ENCODE peak calls at places on chromosomes 11 and 22, in five cellular contexts. K is OCI-LY7, V is psoas muscle, O is vagina, F is fibroblast of lung. X is an unnamed sample.

GRCh38 chr11:62719302-62719978 is 7.8 kb downstream of the HNRNPUL2 start:
- DNase-seq in K (no peak), V (no peak), O (no peak), F (peak; percentile 32), X (no peak)

GRCh38 chr22:45731798-45732495 is 60.3 kb downstream of the ATXN10 start:
- DNase-seq in K (peak; percentile 26), V (peak; percentile 16), O (no peak), F (peak; percentile 52), X (peak; percentile 59)

GRCh38 chr11:93775289-93775688 is 8.8 kb upstream of the MED17 start:
- DNase-seq in K (peak; percentile 41), V (no peak), O (no peak), F (no peak), X (no peak)

GRCh38 chr22:47157093-47157420 is 394.6 kb downstream of the TBC1D22A start:
- DNase-seq in K (no peak), V (peak; percentile 3), O (no peak), F (no peak), X (no peak)

GRCh38 chr11:110479445-110480101 is 49.8 kb downstream of the FDX1 start:
- DNase-seq in K (peak; percentile 13), V (no peak), O (no peak), F (peak; percentile 48), X (peak; percentile 89)

GRCh38 chr11:7612661-7613393 is 60.5 kb downstream of the CYB5R2 start:
- DNase-seq in K (no peak), V (no peak), O (no peak), F (no peak), X (peak; percentile 43)

GRCh38 chr11:103091441-103091809 is 535 bp downstream of the DCUN1D5 start:
- DNase-seq in K (peak; percentile 72), V (peak; percentile 20), O (no peak), F (peak; percentile 27), X (peak; percentile 22)

GRCh38 chr11:114447892-114448291 is 8.6 kb downstream of the REXO2 start:
- DNase-seq in K (no peak), V (no peak), O (no peak), F (peak; percentile 89), X (peak; percentile 94)

GRCh38 chr11:131759140-131759539 is 388.7 kb downstream of the NTM start:
- DNase-seq in K (no peak), V (no peak), O (no peak), F (no peak), X (no peak)

DNA sequence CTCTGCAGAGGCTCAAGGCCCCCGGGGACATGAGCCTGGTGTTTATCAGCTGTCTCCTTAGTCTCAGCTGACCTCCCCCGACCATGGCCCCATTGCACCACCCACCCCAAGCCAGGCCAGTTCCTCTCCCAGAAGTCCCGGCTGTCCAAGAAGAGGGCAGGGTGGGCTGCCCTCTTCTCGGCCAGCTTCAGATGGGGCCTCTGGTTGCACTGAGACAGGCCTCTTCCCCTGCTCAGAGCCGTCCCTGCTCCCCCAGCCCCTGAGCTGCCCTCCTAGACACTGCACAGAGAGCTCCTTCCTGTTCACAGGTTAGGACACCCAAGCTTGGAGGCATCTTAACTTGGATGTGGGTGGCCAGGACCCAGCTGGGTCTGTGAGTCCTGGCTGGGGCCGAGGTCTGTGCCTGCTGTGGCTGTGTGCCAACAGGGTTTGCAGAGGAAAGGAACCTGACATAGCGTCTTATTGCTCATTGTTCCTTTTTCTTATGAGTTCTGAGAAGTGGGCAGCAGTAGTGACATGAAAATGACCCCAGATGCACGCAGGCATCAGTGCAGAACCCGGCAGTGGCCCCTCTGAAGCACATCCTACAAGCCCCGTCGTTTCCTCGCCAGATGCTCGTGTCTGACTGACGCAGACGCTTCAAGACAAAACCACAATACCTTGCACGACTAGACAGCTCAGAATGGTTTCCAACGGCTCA is 5.5 kb downstream of the TRABD start:
- DNase-seq in K (peak; percentile 94), V (peak; percentile 41), O (no peak), F (no peak), X (no peak)
- H3K4me3 ChIP-seq in K (peak overlapping the region; percentile 68), V (peak overlapping the region; percentile 50), O (peak overlapping the region; percentile 53), F (peak overlapping the region; percentile 17), X (peak overlapping the region; percentile 63)

DNA sequence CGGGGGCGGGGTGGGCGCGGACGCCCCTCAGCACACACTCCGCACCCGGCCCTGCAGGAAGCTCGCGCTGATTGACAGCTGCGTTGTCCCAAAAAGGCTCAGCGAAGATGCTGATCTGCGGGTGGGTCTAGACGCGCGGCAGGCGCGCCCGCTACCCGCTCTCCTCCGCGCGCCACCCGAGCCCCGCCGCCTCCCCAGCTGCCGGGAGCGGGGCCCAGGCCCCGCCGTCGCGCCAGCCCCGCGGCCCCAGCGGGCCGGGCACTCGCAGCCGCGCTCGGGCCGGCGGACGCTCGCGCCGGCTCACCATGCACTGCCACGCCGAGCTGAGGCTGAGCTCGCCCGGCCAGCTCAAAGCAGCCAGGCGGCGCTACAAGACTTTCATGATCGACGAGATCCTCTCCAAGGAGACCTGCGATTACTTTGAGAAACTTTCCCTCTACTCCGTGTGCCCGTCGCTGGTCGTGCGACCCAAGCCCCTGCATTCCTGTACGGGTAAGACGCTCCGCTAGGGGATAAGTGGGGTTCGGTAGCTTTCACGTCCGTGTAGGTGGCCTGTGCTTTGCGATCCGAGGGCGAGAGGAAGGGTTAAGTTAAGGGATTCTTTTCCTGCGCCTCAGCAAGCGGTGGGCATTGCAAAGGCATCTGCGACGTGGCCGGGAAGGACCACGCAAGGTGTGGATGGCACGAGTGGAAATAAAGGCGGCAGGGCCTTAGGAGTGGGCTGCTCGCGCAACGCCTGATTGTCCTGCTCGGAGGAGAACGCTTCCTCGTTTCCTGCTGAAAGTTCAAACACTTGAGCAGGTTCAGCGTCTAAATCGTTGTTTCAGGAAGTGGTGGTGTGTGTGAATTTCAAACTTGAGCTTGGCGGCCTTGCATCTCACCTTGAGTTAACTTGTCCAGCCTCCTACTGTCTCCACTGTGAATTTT is at the start of gene BARX2:
- DNase-seq in K (no peak), V (no peak), O (no peak), F (peak; percentile 71), X (peak; percentile 56)
- TF ChIP-seq CTCF in K (no peak), V (peak; percentile 14), O (no peak), F (peak; percentile 70), X (peak; percentile 65)

DNA sequence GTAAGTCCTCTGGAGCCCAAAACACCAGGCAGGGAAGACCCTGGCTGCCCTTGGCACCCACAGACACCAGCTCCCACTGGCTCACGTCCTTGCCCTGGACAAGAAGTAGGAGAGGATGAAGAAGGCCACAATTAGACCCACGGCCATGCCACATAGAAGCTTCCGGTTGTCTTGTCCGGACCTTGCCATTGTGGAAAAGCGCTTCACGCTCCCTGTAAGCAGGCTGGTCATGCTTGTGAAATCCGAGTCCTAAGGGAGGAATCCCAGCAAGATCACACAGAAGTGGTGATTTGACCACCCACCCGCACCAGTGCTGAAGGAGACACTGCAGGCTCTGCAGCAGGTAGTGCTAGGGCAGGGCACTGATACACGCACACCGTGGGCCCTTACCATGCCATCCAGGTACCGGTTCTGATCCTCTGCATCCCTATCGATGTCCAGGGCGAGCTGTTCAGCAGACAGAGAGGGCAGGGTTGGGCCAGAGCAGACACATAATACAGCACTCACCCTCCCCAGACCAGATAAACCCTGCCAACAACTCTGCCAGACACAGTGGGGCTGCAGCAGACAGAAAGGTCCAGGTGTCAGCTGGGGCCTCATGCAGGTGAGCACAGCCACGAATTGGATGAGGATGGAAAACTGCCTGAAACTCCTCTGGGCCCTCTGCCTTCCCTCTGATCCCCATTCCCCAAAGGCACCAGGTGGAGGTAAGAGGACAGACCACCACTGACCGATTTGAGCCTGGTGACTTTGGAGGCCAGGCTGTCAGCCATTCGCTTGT is 1.8 kb downstream of the BET1L start:
- DNase-seq in K (no peak), V (no peak), O (no peak), F (no peak), X (no peak)
- H3K4me3 ChIP-seq in K (no peak overlapping the region), V (peak overlapping the region; percentile 97), O (peak overlapping the region; percentile 81), F (peak overlapping the region; percentile 67), X (peak overlapping the region; percentile 80)

GRCh38 chr11:108498046-108498815 is at the start of gene POGLUT3:
- DNase-seq in K (no peak), V (peak; percentile 61), O (no peak), F (peak; percentile 58), X (peak; percentile 28)
- TF ChIP-seq CTCF in K (no peak), V (no peak), O (no peak), F (no peak), X (no peak)

GRCh38 chr11:69651834-69652620 is 11.1 kb downstream of the CCND1 start:
- DNase-seq in K (no peak), V (peak; percentile 2), O (no peak), F (no peak), X (no peak)

GRCh38 chr11:69654001-69654659 is 13.2 kb downstream of the CCND1 start:
- DNase-seq in K (no peak), V (no peak), O (no peak), F (no peak), X (no peak)

GRCh38 chr11:69654660-69655478 is 13.9 kb downstream of the CCND1 start:
- DNase-seq in K (no peak), V (no peak), O (no peak), F (peak; percentile 49), X (no peak)

GRCh38 chr11:69653406-69653960 is 12.5 kb downstream of the CCND1 start:
- DNase-seq in K (no peak), V (no peak), O (no peak), F (no peak), X (no peak)

DNA sequence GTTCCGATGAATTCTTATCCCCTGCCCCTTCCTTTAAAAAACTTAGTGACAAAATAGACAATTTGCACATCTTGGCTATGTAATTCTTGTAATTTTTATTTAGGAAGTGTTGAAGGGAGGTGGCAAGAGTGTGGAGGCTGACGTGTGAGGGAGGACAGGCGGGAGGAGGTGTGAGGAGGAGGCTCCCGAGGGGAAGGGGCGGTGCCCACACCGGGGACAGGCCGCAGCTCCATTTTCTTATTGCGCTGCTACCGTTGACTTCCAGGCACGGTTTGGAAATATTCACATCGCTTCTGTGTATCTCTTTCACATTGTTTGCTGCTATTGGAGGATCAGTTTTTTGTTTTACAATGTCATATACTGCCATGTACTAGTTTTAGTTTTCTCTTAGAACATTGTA is 12.0 kb downstream of the CCND1 start:
- DNase-seq in K (no peak), V (no peak), O (no peak), F (no peak), X (no peak)
- H3K4me3 ChIP-seq in K (no peak overlapping the region), V (no peak overlapping the region), O (no peak overlapping the region), F (no peak overlapping the region), X (no peak overlapping the region)

GRCh38 chr22:34943830-34944229 is 122.1 kb upstream of the ISX start:
- DNase-seq in K (no peak), V (no peak), O (no peak), F (no peak), X (no peak)
- TF ChIP-seq CTCF in K (peak; percentile 23), V (no peak), O (no peak), F (no peak), X (no peak)

GRCh38 chr22:23786752-23787599 is at the start of gene SMARCB1:
- DNase-seq in K (peak; percentile 94), V (peak; percentile 94), O (no peak), F (peak; percentile 94), X (peak; percentile 93)

GRCh38 chr22:23787910-23788309 is 1.1 kb downstream of the SMARCB1 start:
- DNase-seq in K (no peak), V (no peak), O (no peak), F (no peak), X (no peak)

GRCh38 chr22:23784215-23784732 is 2.5 kb upstream of the SMARCB1 start:
- DNase-seq in K (no peak), V (no peak), O (no peak), F (no peak), X (no peak)

GRCh38 chr22:23787600-23787896 is 782 bp downstream of the SMARCB1 start:
- DNase-seq in K (no peak), V (no peak), O (no peak), F (no peak), X (no peak)

GRCh38 chr22:23786261-23786710 is 480 bp upstream of the SMARCB1 start:
- DNase-seq in K (peak; percentile 58), V (no peak), O (no peak), F (no peak), X (peak; percentile 17)
- H3K4me3 ChIP-seq in K (peak overlapping the region; percentile 75), V (peak overlapping the region; percentile 92), O (peak overlapping the region; percentile 88), F (peak overlapping the region; percentile 5), X (peak overlapping the region; percentile 93)